ENCODE peak calls at places on chromosome 10, in eight cellular contexts. H is psoas muscle; U is CD4-positive, CD25-positive, alpha-beta regulatory T cell; S is lower lobe of right lung; V is mammary epithelial cell; O is heart right ventricle; R is colonic mucosa; W is transverse colon. K is an unnamed sample. For H3K36me3, the result is how much of the 10 kb centered on the place peaks cover.

GRCh38 chr10:33335800-33336605 is 1.5 kb upstream of the NRP1 start:
- DNase-seq in H (peak), U (no peak), S (peak), V (peak), O (peak), R (peak), W (peak), K (peak)

GRCh38 chr10:480498-480927 is 209.0 kb downstream of the DIP2C start:
- DNase-seq in H (no peak), U (no peak), S (no peak), V (no peak), O (no peak), R (peak), W (no peak), K (no peak)

GRCh38 chr10:102645741-102646609 is 1.7 kb downstream of the TRIM8 start:
- DNase-seq in H (peak), U (peak), S (peak), V (peak), O (peak), R (peak), W (peak), K (peak)

GRCh38 chr10:63633677-63634487 is 112.7 kb downstream of the REEP3 start:
- DNase-seq in H (no peak), U (no peak), S (no peak), V (peak), O (no peak), R (no peak), W (no peak), K (no peak)

GRCh38 chr10:121823993-121824463 is 103.8 kb downstream of the ATE1 start:
- DNase-seq in H (no peak), U (peak), S (no peak), V (peak), O (no peak), R (no peak), W (no peak), K (no peak)

GRCh38 chr10:86410542-86411124 is 44.0 kb upstream of the GRID1 start:
- DNase-seq in H (no peak), U (no peak), S (no peak), V (no peak), O (no peak), R (no peak), W (no peak), K (no peak)

GRCh38 chr10:43109671-43110249 is 28.5 kb upstream of the CSGALNACT2 start:
- DNase-seq in H (peak), U (peak), S (no peak), V (no peak), O (no peak), R (no peak), W (no peak), K (no peak)

GRCh38 chr10:33412261-33413092 is 78.0 kb upstream of the NRP1 start:
- DNase-seq in H (peak), U (no peak), S (peak), V (peak), O (no peak), R (no peak), W (no peak), K (peak)

GRCh38 chr10:129161184-129161583 is 305.9 kb upstream of the MGMT start:
- DNase-seq in H (no peak), U (peak), S (no peak), V (peak), O (no peak), R (no peak), W (no peak), K (no peak)

GRCh38 chr10:97596101-97597055 is 6.9 kb downstream of the C10orf62 start:
- DNase-seq in H (peak), U (no peak), S (no peak), V (peak), O (peak), R (no peak), W (no peak), K (peak)

GRCh38 chr10:49008505-49009202 is 69.0 kb upstream of the LRRC18 start:
- DNase-seq in H (no peak), U (no peak), S (no peak), V (no peak), O (no peak), R (no peak), W (no peak), K (no peak)

GRCh38 chr10:101131962-101132635 is 999 bp downstream of the TLX1 start:
- DNase-seq in H (no peak), U (no peak), S (no peak), V (no peak), O (no peak), R (no peak), W (no peak), K (no peak)

GRCh38 chr10:124534821-124535601 is 73.4 kb downstream of the LHPP start:
- DNase-seq in H (no peak), U (no peak), S (no peak), V (no peak), O (no peak), R (no peak), W (no peak), K (no peak)

GRCh38 chr10:130141460-130141859 is 5.3 kb downstream of the GLRX3 start:
- DNase-seq in H (no peak), U (no peak), S (no peak), V (no peak), O (no peak), R (no peak), W (no peak), K (no peak)

GRCh38 chr10:113159563-113159962 is 209.5 kb downstream of the TCF7L2 start:
- DNase-seq in H (no peak), U (no peak), S (no peak), V (no peak), O (no peak), R (no peak), W (no peak), K (no peak)

GRCh38 chr10:22560391-22561239 is 153.8 kb downstream of the PIP4K2A start:
- DNase-seq in H (no peak), U (no peak), S (no peak), V (no peak), O (no peak), R (no peak), W (no peak), K (no peak)

GRCh38 chr10:12966067-12966466 is 35.4 kb downstream of the CCDC3 start:
- DNase-seq in H (no peak), U (no peak), S (no peak), V (no peak), O (no peak), R (no peak), W (no peak), K (no peak)
- H3K27ac ChIP-seq in H (no peak), U (no peak), S (no peak), V (no peak), O (no peak), R (no peak), W (no peak), K (no peak)

DNA sequence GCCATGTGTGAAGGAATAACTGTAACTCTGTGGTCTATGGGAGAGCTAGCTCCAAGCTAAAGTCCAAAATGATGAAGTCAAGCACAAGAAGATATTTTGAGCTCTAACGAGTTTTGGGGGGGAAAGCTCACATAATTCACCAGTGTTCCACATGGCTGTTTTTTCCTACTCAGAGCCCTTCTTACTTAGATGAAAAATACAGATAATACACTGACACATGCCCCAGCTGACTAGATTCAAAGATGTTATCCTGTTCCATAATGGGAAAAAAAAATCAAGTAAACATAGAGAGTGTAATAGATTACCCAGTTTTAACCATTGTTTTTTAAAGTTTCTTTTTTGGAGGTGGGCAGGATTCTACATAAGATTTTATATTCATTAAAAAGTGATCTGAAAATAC is 86.6 kb downstream of the PRLHR start:
- DNase-seq in H (no peak), U (no peak), S (no peak), V (no peak), O (no peak), R (no peak), W (no peak), K (no peak)
- H3K4me3 ChIP-seq in H (no peak), U (no peak), S (no peak), V (no peak), O (no peak), R (no peak), W (no peak), K (no peak)

DNA sequence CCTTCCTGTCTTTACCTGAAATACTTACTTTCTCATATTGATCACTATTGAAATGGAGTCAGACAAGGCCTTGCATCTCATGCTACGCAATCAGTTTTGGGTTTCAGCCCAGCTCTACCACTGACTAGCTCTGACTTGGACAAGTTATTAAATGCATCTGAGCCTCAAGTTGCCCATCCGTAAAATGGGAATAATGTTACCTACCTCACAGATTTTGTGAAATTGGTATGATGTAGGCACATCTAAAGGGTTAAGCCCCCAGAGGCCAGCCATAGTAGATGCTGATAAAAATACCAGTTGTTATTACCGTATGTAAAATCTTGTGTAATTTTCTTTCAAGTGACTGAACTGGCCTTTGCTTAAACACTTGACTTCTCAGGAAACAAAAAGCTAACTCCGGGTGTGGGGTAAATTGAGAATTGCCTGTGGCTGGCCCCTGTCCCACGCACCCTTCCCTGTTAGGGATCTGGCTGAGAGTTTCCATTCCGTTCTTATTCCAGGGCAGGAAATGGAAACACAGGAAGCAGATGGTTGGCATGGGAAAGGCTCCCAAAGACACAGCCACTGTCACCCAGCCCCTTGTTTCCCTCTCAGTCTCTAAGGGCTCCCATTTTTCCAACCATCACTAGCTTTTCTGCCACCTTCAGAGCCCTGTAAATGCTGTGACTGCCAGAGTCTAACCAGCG is 7.6 kb downstream of the DUSP5 start:
- DNase-seq in H (no peak), U (no peak), S (no peak), V (no peak), O (no peak), R (no peak), W (no peak), K (no peak)
- H3K36me3 ChIP-seq in H (under half), U (under half), S (under half), V (half or more), O (under half), R (under half), W (under half), K (under half)

GRCh38 chr10:115958043-115958442 is 315.0 kb downstream of the GFRA1 start:
- DNase-seq in H (no peak), U (no peak), S (no peak), V (no peak), O (no peak), R (no peak), W (no peak), K (no peak)
- H3K27ac ChIP-seq in H (no peak), U (no peak), S (no peak), V (no peak), O (no peak), R (no peak), W (no peak), K (no peak)

K was measured in uterus.